ENCODE peak calls at places on chromosomes 13 and 19, in eight cellular contexts. W is dorsolateral prefrontal cortex, D is caudate nucleus, P is stromal cell of bone marrow, R is HT1080, Q is NCI-H2029, U is coronary artery, T is tibial nerve. H is an unnamed sample.
A peak's percentile ranks its signal among the peaks of the same experiment; 100 is the strongest.

GRCh38 chr19:35272122-35272715 is 3.5 kb downstream of the USF2 start:
- DNase-seq in W (no peak), D (no peak), P (no peak), R (no peak), Q (no peak), U (no peak), T (no peak), H (no peak)

GRCh38 chr13:110616103-110617101 is 1.1 kb downstream of the NAXD start:
- DNase-seq in W (peak; percentile 59), D (no peak), P (peak; percentile 32), R (peak; percentile 51), Q (no peak), U (peak; percentile 78), T (no peak), H (no peak)

GRCh38 chr19:7789447-7789846 is 26.4 kb downstream of the CLEC4M start:
- DNase-seq in W (no peak), D (no peak), P (no peak), R (no peak), Q (no peak), U (no peak), T (no peak), H (no peak)

GRCh38 chr13:30932481-30933333 is at the start of gene TEX26:
- DNase-seq in W (no peak), D (no peak), P (no peak), R (no peak), Q (no peak), U (no peak), T (no peak), H (peak; percentile 10)

GRCh38 chr19:45347570-45348366 is 7.2 kb downstream of the KLC3 start:
- DNase-seq in W (no peak), D (no peak), P (no peak), R (no peak), Q (no peak), U (no peak), T (no peak), H (no peak)

GRCh38 chr13:35712907-35713685 is 236.6 kb upstream of the MAB21L1 start:
- DNase-seq in W (no peak), D (no peak), P (no peak), R (peak; percentile 39), Q (no peak), U (no peak), T (no peak), H (no peak)

GRCh38 chr13:109485136-109485794 is 301.1 kb downstream of the IRS2 start:
- DNase-seq in W (no peak), D (no peak), P (no peak), R (no peak), Q (no peak), U (no peak), T (no peak), H (no peak)

GRCh38 chr13:55963934-55964333 is 1176.8 kb upstream of the PRR20A start:
- DNase-seq in W (no peak), D (no peak), P (no peak), R (peak; percentile 10), Q (no peak), U (no peak), T (no peak), H (no peak)

GRCh38 chr13:49932066-49932465 is 4.1 kb downstream of the SPRYD7 start:
- DNase-seq in W (no peak), D (no peak), P (no peak), R (no peak), Q (no peak), U (no peak), T (no peak), H (no peak)

GRCh38 chr19:11242864-11243797 is 3.7 kb downstream of the ANGPTL8 start:
- DNase-seq in W (peak; percentile 91), D (peak; percentile 63), P (peak; percentile 57), R (no peak), Q (peak; percentile 70), U (peak; percentile 89), T (peak; percentile 97), H (peak; percentile 89)

H was measured in globus pallidus.